ENCODE peak calls at places on chromosomes 5 and 9, in ten cellular contexts. B is hepatic stellate cell; K is GM10248; O is activated CD8-positive, alpha-beta memory T cell treated with anti-CD3 and anti-CD28 coated beads for 48 hours; C is CD8-positive, alpha-beta T cell; V is fibroblast of pulmonary artery; R is GM13977; I is ecto neural progenitor cell; D is cardiac fibroblast; A is transverse colon. H is an unnamed sample.

GRCh38 chr5:87127426-87127825 is 140.3 kb upstream of the RASA1 start:
- DNase-seq in B (no peak), K (no peak), O (no peak), C (no peak), V (peak; percentile 34), R (no peak), I (no peak), D (no peak), A (no peak), H (no peak)

GRCh38 chr5:144370273-144370672 is 199.6 kb downstream of the KCTD16 start:
- DNase-seq in B (no peak), K (no peak), O (no peak), C (no peak), V (no peak), R (no peak), I (no peak), D (no peak), A (no peak), H (no peak)

GRCh38 chr5:149141224-149141956 is at the start of gene ABLIM3:
- DNase-seq in B (peak; percentile 83), K (peak; percentile 84), O (peak; percentile 66), C (peak; percentile 51), V (peak; percentile 74), R (peak; percentile 86), I (peak; percentile 86), D (peak; percentile 75), A (peak; percentile 60), H (peak; percentile 84)

GRCh38 chr5:45417285-45417996 is 278.7 kb downstream of the HCN1 start:
- DNase-seq in B (no peak), K (no peak), O (no peak), C (no peak), V (no peak), R (no peak), I (no peak), D (no peak), A (no peak), H (no peak)

GRCh38 chr5:166349036-166349435 is 1942.4 kb upstream of the WWC1 start:
- DNase-seq in B (no peak), K (no peak), O (no peak), C (no peak), V (no peak), R (no peak), I (no peak), D (peak; percentile 27), A (no peak), H (no peak)

GRCh38 chr9:106403081-106403480 is 459.9 kb upstream of the ZNF462 start:
- DNase-seq in B (no peak), K (no peak), O (no peak), C (no peak), V (peak; percentile 0), R (no peak), I (no peak), D (no peak), A (no peak), H (no peak)

GRCh38 chr5:120055858-120056257 is 408.2 kb upstream of the PRR16 start:
- DNase-seq in B (peak; percentile 3), K (no peak), O (no peak), C (no peak), V (peak; percentile 79), R (no peak), I (no peak), D (peak; percentile 82), A (no peak), H (no peak)

GRCh38 chr9:32839013-32839442 is 55.7 kb downstream of the TMEM215 start:
- DNase-seq in B (no peak), K (no peak), O (no peak), C (no peak), V (no peak), R (no peak), I (no peak), D (no peak), A (peak; percentile 8), H (no peak)

GRCh38 chr9:124257865-124258764 is at the start of gene NEK6:
- DNase-seq in B (peak; percentile 56), K (peak; percentile 70), O (no peak), C (peak; percentile 8), V (no peak), R (peak; percentile 77), I (no peak), D (peak; percentile 52), A (peak; percentile 19), H (peak; percentile 56)

GRCh38 chr9:2802494-2802921 is 41.4 kb downstream of the PUM3 start:
- DNase-seq in B (peak; percentile 53), K (no peak), O (no peak), C (no peak), V (peak; percentile 60), R (no peak), I (no peak), D (peak; percentile 41), A (no peak), H (no peak)

GRCh38 chr9:21803674-21804048 is 1.2 kb downstream of the MTAP start:
- DNase-seq in B (no peak), K (no peak), O (no peak), C (no peak), V (no peak), R (no peak), I (no peak), D (no peak), A (no peak), H (no peak)

GRCh38 chr9:929719-930118 is 46.7 kb upstream of the DMRT3 start:
- DNase-seq in B (no peak), K (no peak), O (no peak), C (no peak), V (no peak), R (no peak), I (no peak), D (no peak), A (no peak), H (no peak)

GRCh38 chr9:96088510-96088909 is 213.0 kb downstream of the ERCC6L2 start:
- DNase-seq in B (no peak), K (no peak), O (no peak), C (no peak), V (no peak), R (no peak), I (no peak), D (no peak), A (no peak), H (no peak)

GRCh38 chr9:14383296-14383695 is 69.4 kb upstream of the NFIB start:
- DNase-seq in B (no peak), K (no peak), O (no peak), C (no peak), V (peak; percentile 63), R (no peak), I (no peak), D (peak; percentile 77), A (no peak), H (peak; percentile 69)

GRCh38 chr5:176559683-176560082 is 10.5 kb downstream of the CDHR2 start:
- DNase-seq in B (no peak), K (no peak), O (no peak), C (no peak), V (no peak), R (no peak), I (no peak), D (no peak), A (no peak), H (no peak)

GRCh38 chr5:169777112-169777511 is 140.0 kb downstream of the DOCK2 start:
- DNase-seq in B (no peak), K (no peak), O (no peak), C (no peak), V (no peak), R (no peak), I (no peak), D (no peak), A (no peak), H (no peak)

GRCh38 chr5:153623906-153624765 is 133.7 kb downstream of the GRIA1 start:
- DNase-seq in B (no peak), K (no peak), O (no peak), C (no peak), V (peak; percentile 38), R (no peak), I (no peak), D (no peak), A (no peak), H (peak; percentile 58)

GRCh38 chr9:95057121-95057520 is 260.4 kb downstream of the FANCC start:
- DNase-seq in B (no peak), K (no peak), O (no peak), C (no peak), V (no peak), R (no peak), I (no peak), D (no peak), A (no peak), H (no peak)

GRCh38 chr5:175894251-175894650 is 22.9 kb downstream of the CPLX2 start:
- DNase-seq in B (no peak), K (no peak), O (no peak), C (no peak), V (no peak), R (no peak), I (peak; percentile 24), D (no peak), A (no peak), H (no peak)

GRCh38 chr5:126920291-126920690 is 110.1 kb downstream of the MARCHF3 start:
- DNase-seq in B (no peak), K (no peak), O (no peak), C (no peak), V (peak; percentile 75), R (no peak), I (no peak), D (peak; percentile 80), A (no peak), H (peak; percentile 57)

GRCh38 chr5:62296998-62297397 is 9.0 kb upstream of the KIF2A start:
- DNase-seq in B (no peak), K (no peak), O (no peak), C (no peak), V (no peak), R (no peak), I (no peak), D (no peak), A (no peak), H (no peak)